ENCODE peak calls at places on chromosomes 2 and 18, in four cellular contexts. Y is AG04449, U is mesothelial cell of epicardium, K is A549. W is an unnamed sample.

GRCh38 chr2:24708537-24709152 is 84.5 kb downstream of the PTRHD1 start:
- DNase-seq in Y (peak), U (no peak), K (peak), W (no peak)

GRCh38 chr2:71156531-71156930 is 26.1 kb downstream of the MPHOSPH10 start:
- DNase-seq in Y (peak), U (no peak), K (no peak), W (no peak)

GRCh38 chr2:102238039-102238756 is 51.4 kb downstream of the IL1RL2 start:
- DNase-seq in Y (no peak), U (no peak), K (peak), W (no peak)

GRCh38 chr2:171248205-171248662 is 87.5 kb upstream of the TLK1 start:
- DNase-seq in Y (no peak), U (no peak), K (no peak), W (no peak)

GRCh38 chr18:74064510-74064909 is 83.1 kb downstream of the FBXO15 start:
- DNase-seq in Y (no peak), U (no peak), K (no peak), W (no peak)

GRCh38 chr18:63319383-63320040 is at the start of gene BCL2:
- DNase-seq in Y (no peak), U (no peak), K (peak), W (no peak)

GRCh38 chr2:181466661-181467576 is 9.7 kb downstream of the ITGA4 start:
- DNase-seq in Y (no peak), U (peak), K (peak), W (peak)

GRCh38 chr2:714005-714741 is 37.0 kb upstream of the TMEM18 start:
- DNase-seq in Y (no peak), U (peak), K (peak), W (no peak)

GRCh38 chr2:44668336-44668735 is 273.2 kb upstream of the SIX3 start:
- DNase-seq in Y (no peak), U (no peak), K (peak), W (no peak)

GRCh38 chr2:159209341-159210306 is 76.9 kb downstream of the WDSUB1 start:
- DNase-seq in Y (no peak), U (no peak), K (no peak), W (no peak)

GRCh38 chr2:222671259-222672067 is at the start of gene MOGAT1:
- DNase-seq in Y (no peak), U (peak), K (no peak), W (peak)

DNA sequence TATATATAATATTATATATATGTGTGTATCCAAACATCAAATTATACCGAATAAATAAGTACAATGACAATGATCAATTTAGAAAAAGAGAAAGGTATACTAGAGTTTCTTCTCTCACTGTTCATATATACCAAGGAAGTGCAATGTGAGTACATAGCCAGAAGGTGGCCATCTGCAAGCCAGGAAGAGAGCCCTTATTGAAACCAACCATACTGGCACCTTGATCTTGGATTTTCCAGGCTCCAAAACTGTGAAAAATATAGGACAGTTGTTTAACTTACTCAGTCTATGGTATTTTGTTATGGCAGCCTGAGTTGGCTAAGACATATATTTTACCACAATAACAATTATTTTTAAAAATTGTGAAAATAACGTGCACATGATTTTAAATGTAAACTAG is 1490.2 kb upstream of the SLC39A10 start:
- DNase-seq in Y (no peak), U (no peak), K (peak), W (no peak)
- TF ChIP-seq CTCF in Y (peak), U (peak), K (peak), W (peak)

GRCh38 chr2:57740905-57741304 is 305.7 kb upstream of the VRK2 start:
- DNase-seq in Y (no peak), U (no peak), K (no peak), W (no peak)
- TF ChIP-seq CTCF in Y (no peak), U (no peak), K (no peak), W (no peak)

GRCh38 chr2:157748371-157749132 is 119.9 kb upstream of the ACVR1C start:
- DNase-seq in Y (peak), U (no peak), K (no peak), W (no peak)

GRCh38 chr2:157747280-157747679 is 118.6 kb upstream of the ACVR1C start:
- DNase-seq in Y (no peak), U (no peak), K (no peak), W (no peak)

GRCh38 chr2:157747695-157748370 is 119.2 kb upstream of the ACVR1C start:
- DNase-seq in Y (peak), U (no peak), K (no peak), W (no peak)

GRCh38 chr2:157749684-157750083 is 121.0 kb upstream of the ACVR1C start:
- DNase-seq in Y (no peak), U (no peak), K (no peak), W (no peak)

GRCh38 chr2:157751462-157752058 is 122.9 kb upstream of the ACVR1C start:
- DNase-seq in Y (no peak), U (no peak), K (peak), W (no peak)
- TF ChIP-seq CTCF in Y (no peak), U (no peak), K (no peak), W (peak)

GRCh38 chr2:10449481-10449831 is 1.3 kb upstream of the ODC1 start:
- DNase-seq in Y (no peak), U (no peak), K (no peak), W (no peak)

GRCh38 chr2:10446631-10447030 is 1.5 kb downstream of the ODC1 start:
- DNase-seq in Y (no peak), U (no peak), K (no peak), W (no peak)

GRCh38 chr2:10448646-10449480 is 736 bp upstream of the ODC1 start:
- DNase-seq in Y (no peak), U (peak), K (peak), W (peak)

GRCh38 chr2:10448208-10448645 is at the start of gene ODC1:
- DNase-seq in Y (peak), U (peak), K (peak), W (peak)

GRCh38 chr2:10447300-10448207 is 573 bp downstream of the ODC1 start:
- DNase-seq in Y (no peak), U (no peak), K (peak), W (peak)
- TF ChIP-seq CTCF in Y (no peak), U (no peak), K (no peak), W (no peak)

GRCh38 chr18:59446012-59446411 is 86.9 kb upstream of the LMAN1 start:
- DNase-seq in Y (no peak), U (no peak), K (no peak), W (no peak)
- TF ChIP-seq CTCF in Y (no peak), U (no peak), K (no peak), W (no peak)

DNA sequence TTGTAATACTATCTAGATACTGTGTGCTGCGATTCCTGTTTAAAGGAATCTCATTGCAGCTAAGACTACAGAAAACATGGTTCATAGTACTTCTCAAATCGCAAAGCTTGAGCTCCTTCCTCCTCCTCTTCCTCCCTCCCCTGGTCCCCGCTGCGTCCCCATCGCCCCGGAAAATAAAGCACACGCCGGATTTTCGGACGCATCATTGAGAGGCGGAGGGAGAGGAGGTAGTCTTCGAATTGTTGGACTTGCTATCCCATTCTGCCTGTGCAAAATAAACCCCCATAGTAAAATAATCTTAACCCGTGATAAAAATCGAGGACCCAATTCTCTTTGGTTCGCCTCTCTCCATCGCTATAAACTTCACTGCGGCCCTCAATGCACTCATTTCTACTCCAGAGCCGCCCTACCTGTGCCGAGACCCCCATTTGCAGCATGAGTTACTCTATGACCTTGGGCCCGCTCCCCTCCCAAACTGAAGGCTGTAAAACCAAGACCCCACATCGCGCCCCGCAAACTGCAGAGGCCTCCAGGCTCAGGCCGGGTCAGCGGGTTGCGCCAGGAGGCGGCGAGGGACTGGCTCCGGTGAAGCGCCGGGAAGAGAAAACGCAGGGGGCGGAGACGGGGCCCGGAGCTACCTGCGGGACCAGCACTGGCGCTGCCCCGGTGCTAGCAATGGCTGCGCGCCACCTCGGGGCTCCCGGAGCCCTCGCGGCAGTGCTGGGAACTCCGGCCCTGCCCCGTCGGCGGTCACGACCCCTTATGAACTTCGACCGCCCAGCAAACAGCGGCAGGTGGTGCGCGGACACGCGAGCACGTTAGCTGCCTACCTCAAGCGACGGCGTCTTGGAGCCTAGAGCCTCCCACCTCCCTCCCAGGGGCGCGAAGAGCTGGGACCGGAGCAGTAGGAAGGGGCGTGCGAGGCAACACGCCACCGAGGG is 649 bp downstream of the ESCO1 start:
- DNase-seq in Y (no peak), U (peak), K (no peak), W (peak)
- TF ChIP-seq CTCF in Y (peak), U (no peak), K (no peak), W (peak)

GRCh38 chr18:12246849-12247808 is 7.0 kb upstream of the CIDEA start:
- DNase-seq in Y (no peak), U (no peak), K (peak), W (no peak)
- TF ChIP-seq CTCF in Y (peak), U (no peak), K (peak), W (peak)

W was measured in progenitor cell of endocrine pancreas.